ENCODE peak calls at places on chromosomes 16 and 17, in five cellular contexts. C is T-helper 2 cell; W is effector memory CD8-positive, alpha-beta T cell; Y is left cardiac atrium; J is NCI-H1436 treated with DMSO at 0.1 percent for 48 hours. S is an unnamed sample.
A peak's percentile ranks its signal among the peaks of the same experiment; 100 is the strongest.

GRCh38 chr17:65678534-65678933 is 117.1 kb upstream of the AXIN2 start:
- DNase-seq in C (no peak), W (no peak), Y (no peak), J (no peak), S (no peak)

GRCh38 chr16:3578610-3579551 is 1.7 kb upstream of the NLRC3 start:
- DNase-seq in W (peak; percentile 68), Y (no peak), J (no peak), C (no peak), S (peak; percentile 84)

GRCh38 chr17:78925662-78926555 is 722 bp upstream of the TIMP2 start:
- DNase-seq in C (no peak), Y (peak; percentile 86), J (no peak), W (no peak), S (no peak)

GRCh38 chr17:40151414-40151955 is 11.1 kb downstream of the CASC3 start:
- DNase-seq in C (no peak), J (no peak), W (no peak), Y (no peak), S (no peak)

GRCh38 chr17:65813306-65813705 is 251.9 kb upstream of the AXIN2 start:
- DNase-seq in J (no peak), Y (no peak), W (no peak), C (no peak), S (no peak)

GRCh38 chr17:75842963-75843576 is 1.1 kb downstream of the UNC13D start:
- DNase-seq in W (peak; percentile 25), J (no peak), C (no peak), Y (peak; percentile 25), S (peak; percentile 48)

GRCh38 chr17:35715416-35715815 is 16.0 kb upstream of the RASL10B start:
- DNase-seq in C (no peak), W (no peak), Y (no peak), J (no peak), S (no peak)

GRCh38 chr17:38879878-38880727 is 10.2 kb downstream of the LASP1 start:
- DNase-seq in C (no peak), W (no peak), Y (peak; percentile 77), J (no peak), S (no peak)

GRCh38 chr16:142405-142804 is 3.9 kb upstream of the NPRL3 start:
- DNase-seq in J (no peak), W (no peak), Y (no peak), C (no peak), S (no peak)

S was measured in GM06990.